ENCODE peak calls at places on chromosome 12, in five cellular contexts. F is psoas muscle, C is tibial nerve, M is PC-9, D is Panc1. G is an unnamed sample.

GRCh38 chr12:78793982-78794381 is 70.6 kb upstream of the SYT1 start:
- DNase-seq in F (no peak), C (no peak), M (no peak), D (no peak), G (no peak)

GRCh38 chr12:6237830-6238229 is 37.6 kb downstream of the CD9 start:
- DNase-seq in F (no peak), C (no peak), M (no peak), D (no peak), G (no peak)

GRCh38 chr12:41635731-41636130 is 447.6 kb downstream of the PDZRN4 start:
- DNase-seq in F (no peak), C (no peak), M (no peak), D (no peak), G (no peak)

GRCh38 chr12:110591508-110592051 is 8.5 kb upstream of the PPTC7 start:
- DNase-seq in F (no peak), C (no peak), M (no peak), D (no peak), G (no peak)

GRCh38 chr12:6962285-6963015 is 8.0 kb downstream of the PHB2 start:
- DNase-seq in F (no peak), C (no peak), M (peak; percentile 92), D (no peak), G (no peak)

GRCh38 chr12:19850341-19851065 is 411.2 kb downstream of the AEBP2 start:
- DNase-seq in F (no peak), C (no peak), M (no peak), D (no peak), G (no peak)

GRCh38 chr12:108004368-108004767 is 124.7 kb upstream of the WSCD2 start:
- DNase-seq in F (no peak), C (no peak), M (no peak), D (no peak), G (no peak)

GRCh38 chr12:132460571-132460970 is 29.4 kb upstream of the FBRSL1 start:
- DNase-seq in F (no peak), C (no peak), M (no peak), D (no peak), G (no peak)

GRCh38 chr12:104294845-104295674 is 8.5 kb upstream of the EID3 start:
- DNase-seq in F (no peak), C (no peak), M (peak; percentile 81), D (no peak), G (no peak)

GRCh38 chr12:1865284-1865866 is 45.0 kb downstream of the LRTM2 start:
- DNase-seq in F (no peak), C (no peak), M (no peak), D (no peak), G (no peak)

GRCh38 chr12:54215990-54216579 is 27.3 kb upstream of the SMUG1 start:
- DNase-seq in F (no peak), C (no peak), M (peak; percentile 33), D (no peak), G (no peak)

GRCh38 chr12:106220561-106220960 is 27.3 kb downstream of the CKAP4 start:
- DNase-seq in F (no peak), C (no peak), M (no peak), D (no peak), G (no peak)

GRCh38 chr12:22312336-22312735 is 22.2 kb downstream of the ST8SIA1 start:
- DNase-seq in F (no peak), C (peak; percentile 38), M (peak; percentile 37), D (no peak), G (no peak)

GRCh38 chr12:52670961-52671360 is 9.2 kb downstream of the KRT1 start:
- DNase-seq in F (no peak), C (no peak), M (peak; percentile 87), D (no peak), G (peak; percentile 88)

GRCh38 chr12:81369175-81369574 is 291.3 kb downstream of the ACSS3 start:
- DNase-seq in F (no peak), C (no peak), M (no peak), D (no peak), G (no peak)

GRCh38 chr12:67667276-67668073 is 18.9 kb downstream of the DYRK2 start:
- DNase-seq in F (peak; percentile 67), C (peak; percentile 50), M (no peak), D (no peak), G (no peak)

GRCh38 chr12:51896236-51896635 is 8.3 kb downstream of the ANKRD33 start:
- DNase-seq in F (no peak), C (no peak), M (no peak), D (no peak), G (no peak)

GRCh38 chr12:27922591-27923139 is 49.9 kb downstream of the PTHLH start:
- DNase-seq in F (no peak), C (no peak), M (peak; percentile 88), D (no peak), G (no peak)

GRCh38 chr12:1992732-1993131 is 11.5 kb downstream of the DCP1B start:
- DNase-seq in F (no peak), C (no peak), M (no peak), D (no peak), G (no peak)

GRCh38 chr12:1130164-1130563 is 139.1 kb downstream of the ERC1 start:
- DNase-seq in F (no peak), C (no peak), M (peak; percentile 98), D (no peak), G (no peak)

GRCh38 chr12:101051901-101052550 is 158.0 kb downstream of the SLC5A8 start:
- DNase-seq in F (no peak), C (no peak), M (no peak), D (no peak), G (peak; percentile 50)

GRCh38 chr12:128976120-128976519 is 122.8 kb downstream of the GLT1D1 start:
- DNase-seq in F (no peak), C (no peak), M (no peak), D (no peak), G (no peak)

GRCh38 chr12:63826002-63826585 is 18.4 kb upstream of the SRGAP1 start:
- DNase-seq in F (no peak), C (peak; percentile 34), M (peak; percentile 49), D (no peak), G (peak; percentile 36)

GRCh38 chr12:90572778-90573177 is 382.2 kb downstream of the CCER1 start:
- DNase-seq in F (no peak), C (no peak), M (no peak), D (no peak), G (no peak)

GRCh38 chr12:113747048-113747447 is 219.1 kb downstream of the RBM19 start:
- DNase-seq in F (no peak), C (no peak), M (no peak), D (no peak), G (no peak)

GRCh38 chr12:49637401-49637800 is 14.0 kb downstream of the PRPF40B start:
- DNase-seq in F (no peak), C (no peak), M (no peak), D (no peak), G (no peak)
- H3K27ac ChIP-seq in F (no peak overlapping the region), C (peak overlapping the region; percentile 52), M (no peak overlapping the region), D (no peak overlapping the region), G (no peak overlapping the region)

DNA sequence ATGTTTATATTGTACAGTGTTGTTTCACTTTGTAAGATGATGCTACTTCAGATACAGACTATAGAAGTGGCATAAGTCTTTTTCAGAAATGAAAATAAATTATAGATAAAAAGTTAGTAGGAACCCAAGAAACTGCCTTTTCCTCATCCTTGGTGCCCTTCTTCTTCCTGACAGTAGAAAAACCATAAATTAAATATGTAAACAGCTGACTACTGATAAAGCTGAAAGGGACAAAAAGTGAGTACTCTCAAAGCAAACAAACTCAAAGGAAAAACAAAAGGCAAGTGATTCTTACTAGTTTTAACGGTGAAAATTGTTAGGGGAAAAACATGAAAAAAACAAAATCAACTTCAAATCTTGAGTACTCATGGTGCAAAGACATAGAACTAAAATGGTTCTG is 8.6 kb upstream of the C12orf50 start:
- DNase-seq in F (no peak), C (no peak), M (no peak), D (no peak), G (no peak)
- H3K4me1 ChIP-seq in F (peaks cover 9% of the 10 kb centered on the region), C (peaks cover 6% of the 10 kb centered on the region), M (peaks cover 20% of the 10 kb centered on the region), D (peaks cover 11% of the 10 kb centered on the region), G (peaks cover 13% of the 10 kb centered on the region)

GRCh38 chr12:3924761-3925160 is 51.6 kb upstream of the PARP11 start:
- DNase-seq in F (no peak), C (no peak), M (no peak), D (no peak), G (no peak)
- H3K27me3 ChIP-seq in F (peaks cover 70% of the 10 kb centered on the region), C (peaks cover 14% of the 10 kb centered on the region), M (peaks cover 82% of the 10 kb centered on the region), D (peaks cover 12% of the 10 kb centered on the region), G (peaks cover 19% of the 10 kb centered on the region)

DNA sequence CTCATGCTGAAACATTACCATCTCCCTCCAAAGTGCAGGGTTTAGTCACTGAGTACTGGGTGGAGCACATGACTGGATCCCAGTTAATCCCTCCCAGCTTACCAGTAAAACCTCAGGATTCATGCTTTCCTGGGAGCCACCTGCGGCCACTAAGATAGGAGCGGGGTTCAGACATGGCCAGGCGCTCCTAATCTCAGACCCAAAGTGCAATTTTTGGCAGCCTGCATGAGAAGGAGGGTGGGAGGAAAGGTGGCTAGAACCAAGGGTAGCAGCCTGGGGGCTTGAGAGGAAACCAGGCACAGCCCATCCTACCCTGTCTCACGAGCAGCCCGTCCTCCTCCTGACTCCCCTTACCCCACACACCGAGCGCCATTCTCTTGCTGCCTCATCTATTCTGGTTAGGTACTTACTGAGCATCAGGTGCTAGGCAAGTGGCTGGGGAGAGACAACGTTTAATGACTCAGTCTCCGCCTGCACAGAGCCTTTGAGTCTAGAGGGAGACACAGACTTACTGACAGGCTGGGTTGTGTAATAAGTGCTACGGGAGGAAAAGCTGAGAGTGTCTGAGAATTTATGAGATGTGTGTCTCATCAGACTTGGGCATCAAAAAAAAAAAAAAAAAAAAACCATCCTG is 9.9 kb downstream of the GPRC5A start:
- DNase-seq in F (no peak), C (peak; percentile 64), M (peak; percentile 86), D (no peak), G (peak; percentile 55)
- H3K27ac ChIP-seq in F (no peak overlapping the region), C (peak overlapping the region; percentile 55), M (peak overlapping the region; percentile 76), D (peak overlapping the region; percentile 96), G (no peak overlapping the region)

GRCh38 chr12:89390802-89391673 is 38.7 kb upstream of the DUSP6 start:
- DNase-seq in F (no peak), C (no peak), M (peak; percentile 62), D (peak; percentile 24), G (peak; percentile 66)
- H3K4me1 ChIP-seq in F (peaks cover 6% of the 10 kb centered on the region), C (no peaks in the 10 kb centered on the region), M (peaks cover 42% of the 10 kb centered on the region), D (no peaks in the 10 kb centered on the region), G (peaks cover 24% of the 10 kb centered on the region)

DNA sequence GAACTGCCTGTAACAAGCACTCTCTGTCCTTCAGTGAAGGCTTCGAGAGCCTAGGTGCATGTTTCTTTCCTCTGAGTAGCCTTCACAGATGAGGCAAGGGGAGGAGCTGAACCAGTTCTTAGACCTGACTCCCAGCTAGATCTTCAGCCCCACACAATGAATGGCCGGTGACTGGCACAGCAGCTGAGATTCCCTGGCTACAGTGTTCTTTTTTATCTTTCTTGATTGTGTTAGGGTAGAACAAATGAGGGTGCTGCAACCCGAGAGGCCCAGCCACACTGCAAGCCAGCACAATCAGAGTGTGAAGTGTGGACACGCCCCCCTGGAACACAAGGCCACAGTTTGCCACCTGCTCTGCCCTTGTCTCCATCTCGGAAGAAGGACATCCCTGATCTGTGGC is 19.1 kb upstream of the COL2A1 start:
- DNase-seq in F (no peak), C (no peak), M (no peak), D (no peak), G (peak; percentile 92)
- H3K27me3 ChIP-seq in F (peaks cover 3% of the 10 kb centered on the region), C (peaks cover 14% of the 10 kb centered on the region), M (peaks cover 21% of the 10 kb centered on the region), D (peaks cover 6% of the 10 kb centered on the region), G (peaks cover 98% of the 10 kb centered on the region)